ENCODE peak calls at places on chromosomes 11 and 22, in six cellular contexts. Q is body of pancreas, R is IMR-90, F is brain microvascular endothelial cell, V is HepG2, D is Peyer's patch. C is an unnamed sample.

GRCh38 chr11:61862714-61863547 is 28.4 kb downstream of the FADS3 start:
- DNase-seq in Q (no peak), R (no peak), F (no peak), V (no peak), D (no peak), C (no peak)

GRCh38 chr22:39226353-39226752 is 18.4 kb downstream of the PDGFB start:
- DNase-seq in Q (no peak), R (no peak), F (no peak), V (no peak), D (no peak), C (no peak)

GRCh38 chr11:13897606-13898276 is 64.8 kb upstream of the SPON1 start:
- DNase-seq in Q (no peak), R (no peak), F (no peak), V (no peak), D (no peak), C (no peak)

GRCh38 chr11:37320921-37321320 is 722.9 kb upstream of the RAG2 start:
- DNase-seq in Q (no peak), R (no peak), F (no peak), V (no peak), D (no peak), C (no peak)

GRCh38 chr11:45828996-45829395 is 18.3 kb upstream of the CRY2 start:
- DNase-seq in Q (no peak), R (no peak), F (no peak), V (no peak), D (no peak), C (no peak)

GRCh38 chr11:31641477-31642062 is 132.0 kb downstream of the ELP4 start:
- DNase-seq in Q (peak), R (peak), F (no peak), V (peak), D (no peak), C (peak)

GRCh38 chr11:73334244-73335203 is 26.4 kb downstream of the ARHGEF17 start:
- DNase-seq in Q (peak), R (peak), F (peak), V (peak), D (peak), C (no peak)

GRCh38 chr11:66853242-66854229 is 3.3 kb upstream of the LRFN4 start:
- DNase-seq in Q (no peak), R (no peak), F (no peak), V (no peak), D (no peak), C (no peak)

GRCh38 chr22:20429254-20430100 is 8.1 kb downstream of the SCARF2 start:
- DNase-seq in Q (peak), R (no peak), F (no peak), V (no peak), D (peak), C (no peak)

GRCh38 chr11:112610996-112611795 is 350.0 kb upstream of the NCAM1 start:
- DNase-seq in Q (no peak), R (no peak), F (no peak), V (no peak), D (no peak), C (no peak)

GRCh38 chr22:19123936-19124335 is 1.7 kb upstream of the DGCR2 start:
- DNase-seq in Q (no peak), R (no peak), F (no peak), V (no peak), D (no peak), C (no peak)

GRCh38 chr11:19631657-19632325 is 80.8 kb upstream of the NAV2 start:
- DNase-seq in Q (no peak), R (no peak), F (no peak), V (no peak), D (no peak), C (no peak)

GRCh38 chr11:13278620-13279486 is 1.3 kb downstream of the BMAL1 start:
- DNase-seq in Q (peak), R (no peak), F (no peak), V (no peak), D (no peak), C (no peak)

GRCh38 chr11:116600930-116601329 is 171.9 kb downstream of the BUD13 start:
- DNase-seq in Q (no peak), R (no peak), F (no peak), V (no peak), D (no peak), C (no peak)

GRCh38 chr11:81647374-81647773 is 1086.3 kb downstream of the FAM181B start:
- DNase-seq in Q (no peak), R (no peak), F (no peak), V (no peak), D (no peak), C (no peak)

GRCh38 chr11:58503361-58503856 is 4.5 kb downstream of the OR5B21 start:
- DNase-seq in Q (no peak), R (peak), F (no peak), V (no peak), D (no peak), C (no peak)

GRCh38 chr22:36595968-36596367 is 67.0 kb upstream of the EIF3D start:
- DNase-seq in Q (no peak), R (no peak), F (no peak), V (no peak), D (no peak), C (no peak)

GRCh38 chr22:23856721-23857605 is 712 bp upstream of the SLC2A11 start:
- DNase-seq in Q (peak), R (peak), F (no peak), V (peak), D (peak), C (peak)

GRCh38 chr11:125449586-125449985 is 46.5 kb downstream of the FEZ1 start:
- DNase-seq in Q (no peak), R (no peak), F (no peak), V (no peak), D (no peak), C (no peak)

GRCh38 chr11:17171342-17171741 is 36.4 kb downstream of the PIK3C2A start:
- DNase-seq in Q (no peak), R (peak), F (no peak), V (no peak), D (no peak), C (no peak)

GRCh38 chr11:124938206-124938765 is 2.4 kb upstream of the HEPACAM start:
- DNase-seq in Q (no peak), R (peak), F (no peak), V (peak), D (no peak), C (no peak)

GRCh38 chr11:63910605-63911195 is 6.3 kb downstream of the RCOR2 start:
- DNase-seq in Q (no peak), R (no peak), F (no peak), V (no peak), D (no peak), C (no peak)

GRCh38 chr11:26599421-26599820 is 27.4 kb upstream of the MUC15 start:
- DNase-seq in Q (no peak), R (no peak), F (peak), V (no peak), D (no peak), C (no peak)

GRCh38 chr11:133326332-133326731 is 206.0 kb downstream of the OPCML start:
- DNase-seq in Q (no peak), R (no peak), F (no peak), V (no peak), D (no peak), C (no peak)

GRCh38 chr11:66045177-66045639 is 3.8 kb downstream of the GAL3ST3 start:
- DNase-seq in Q (peak), R (peak), F (peak), V (peak), D (peak), C (peak)

GRCh38 chr22:22047776-22048175 is 65.2 kb upstream of the TOP3B start:
- DNase-seq in Q (no peak), R (no peak), F (no peak), V (no peak), D (no peak), C (no peak)

GRCh38 chr11:25981998-25982397 is 349.9 kb upstream of the ANO3 start:
- DNase-seq in Q (no peak), R (peak), F (peak), V (peak), D (no peak), C (no peak)

GRCh38 chr22:36912694-36913430 is 566 bp upstream of the CSF2RB start:
- DNase-seq in Q (no peak), R (no peak), F (no peak), V (no peak), D (no peak), C (no peak)

GRCh38 chr11:77604281-77604680 is 14.5 kb downstream of the AQP11 start:
- DNase-seq in Q (no peak), R (no peak), F (no peak), V (no peak), D (no peak), C (no peak)

GRCh38 chr11:77611921-77612320 is 22.2 kb downstream of the AQP11 start:
- DNase-seq in Q (no peak), R (no peak), F (no peak), V (no peak), D (no peak), C (no peak)

DNA sequence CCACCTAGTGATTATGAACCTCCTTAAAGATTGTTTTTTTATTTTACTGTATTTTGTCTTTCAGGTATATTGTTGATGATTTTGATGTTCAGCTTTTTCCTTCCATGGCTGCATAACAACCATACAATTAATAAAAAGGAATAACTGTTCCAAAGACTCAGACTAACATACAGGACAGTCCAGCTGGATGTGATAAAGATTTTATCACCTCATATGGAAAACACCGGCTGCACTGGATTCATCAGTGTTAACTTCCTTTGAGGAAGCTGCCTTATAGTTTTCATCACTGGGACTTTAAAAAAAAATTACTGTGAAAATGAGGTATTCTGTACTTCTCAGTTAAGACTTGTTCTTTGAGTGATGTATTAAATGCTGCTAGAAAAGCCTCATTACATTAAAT is 19.5 kb downstream of the AQP11 start:
- DNase-seq in Q (no peak), R (no peak), F (no peak), V (no peak), D (no peak), C (no peak)
- H3K27ac ChIP-seq in Q (no peak), R (no peak), F (no peak), V (no peak), D (no peak), C (no peak)

GRCh38 chr11:115501895-115502589 is 2.2 kb downstream of the CADM1 start:
- DNase-seq in Q (no peak), R (peak), F (no peak), V (peak), D (no peak), C (no peak)
- H3K27ac ChIP-seq in Q (no peak), R (no peak), F (no peak), V (peak), D (no peak), C (no peak)

GRCh38 chr22:45505991-45506743 is 3.5 kb downstream of the FBLN1 start:
- DNase-seq in Q (no peak), R (no peak), F (no peak), V (no peak), D (no peak), C (no peak)

GRCh38 chr22:45506961-45507360 is 4.3 kb downstream of the FBLN1 start:
- DNase-seq in Q (no peak), R (no peak), F (no peak), V (no peak), D (no peak), C (no peak)

GRCh38 chr22:45503816-45504702 is 1.4 kb downstream of the FBLN1 start:
- DNase-seq in Q (no peak), R (peak), F (peak), V (no peak), D (no peak), C (no peak)

GRCh38 chr22:45503071-45503815 is 560 bp downstream of the FBLN1 start:
- DNase-seq in Q (no peak), R (no peak), F (no peak), V (no peak), D (no peak), C (no peak)

GRCh38 chr22:45504703-45505341 is 2.1 kb downstream of the FBLN1 start:
- DNase-seq in Q (no peak), R (peak), F (no peak), V (no peak), D (no peak), C (no peak)
- H3K27ac ChIP-seq in Q (no peak), R (peak), F (peak), V (peak), D (peak), C (peak)

GRCh38 chr11:34299962-34300350 is 57.9 kb downstream of the ABTB2 start:
- DNase-seq in Q (no peak), R (no peak), F (no peak), V (no peak), D (no peak), C (no peak)
- H3K27ac ChIP-seq in Q (no peak), R (no peak), F (no peak), V (no peak), D (no peak), C (no peak)

GRCh38 chr11:120241277-120241676 is 1.3 kb downstream of the POU2F3 start:
- DNase-seq in Q (no peak), R (no peak), F (no peak), V (no peak), D (no peak), C (peak)
- H3K27ac ChIP-seq in Q (no peak), R (no peak), F (no peak), V (no peak), D (no peak), C (no peak)

DNA sequence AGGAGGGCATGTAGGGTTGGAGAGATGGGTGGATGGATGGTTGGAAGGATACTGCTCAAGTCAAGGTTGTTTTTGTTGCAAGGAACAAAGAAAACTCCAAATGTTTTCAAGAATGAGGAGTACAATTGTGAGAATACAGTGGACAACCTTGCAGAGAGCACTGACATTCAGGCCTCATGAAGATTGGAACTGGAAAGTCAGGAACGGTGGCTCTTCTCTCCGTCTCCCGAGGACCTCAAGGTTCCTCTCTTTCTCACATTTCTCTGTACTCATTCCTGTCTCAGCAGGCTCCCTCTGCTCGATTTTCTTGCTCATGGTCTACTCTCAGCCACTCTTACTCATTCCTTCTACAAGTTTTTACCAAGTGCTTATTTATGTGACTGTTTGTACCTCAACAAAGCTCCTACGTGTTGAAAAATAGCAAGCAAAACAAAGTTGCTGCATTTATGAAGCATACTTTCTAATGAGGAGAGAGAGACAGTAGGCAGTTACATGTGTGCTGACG is 97.6 kb downstream of the SWAP70 start:
- DNase-seq in Q (no peak), R (no peak), F (no peak), V (no peak), D (no peak), C (no peak)
- H3K27ac ChIP-seq in Q (no peak), R (peak), F (no peak), V (no peak), D (no peak), C (no peak)

GRCh38 chr11:8709002-8709672 is 26.5 kb downstream of the RPL27A start:
- DNase-seq in Q (peak), R (peak), F (no peak), V (no peak), D (peak), C (peak)
- H3K27ac ChIP-seq in Q (peak), R (peak), F (no peak), V (no peak), D (peak), C (peak)

DNA sequence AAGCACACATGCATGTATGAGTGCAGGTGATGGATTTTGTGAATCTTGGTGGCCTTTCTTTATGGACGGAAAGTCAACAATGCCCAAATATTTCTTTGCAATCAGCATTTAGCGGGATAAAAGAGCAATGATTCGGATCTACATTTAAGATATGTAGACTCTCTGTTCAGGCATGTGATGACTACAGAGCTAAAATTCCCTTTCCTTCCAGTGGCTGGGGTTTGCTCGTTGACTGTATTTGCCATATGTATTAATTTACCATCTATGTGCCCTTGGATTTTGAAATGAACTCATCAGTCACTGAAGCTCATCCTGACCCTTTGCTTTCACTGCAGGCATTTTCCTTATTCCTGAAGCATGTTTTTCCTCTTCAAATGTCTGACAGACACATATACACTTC is 13.6 kb downstream of the BLID start:
- DNase-seq in Q (no peak), R (peak), F (no peak), V (no peak), D (no peak), C (no peak)
- H3K27ac ChIP-seq in Q (no peak), R (peak), F (peak), V (no peak), D (no peak), C (peak)

GRCh38 chr22:27241430-27242110 is 560.0 kb downstream of the MN1 start:
- DNase-seq in Q (peak), R (no peak), F (no peak), V (no peak), D (no peak), C (no peak)

GRCh38 chr22:27237342-27237741 is 564.2 kb downstream of the MN1 start:
- DNase-seq in Q (no peak), R (no peak), F (no peak), V (no peak), D (no peak), C (no peak)

GRCh38 chr22:27239520-27239919 is 562.0 kb downstream of the MN1 start:
- DNase-seq in Q (no peak), R (no peak), F (no peak), V (no peak), D (no peak), C (no peak)

GRCh38 chr22:27240298-27240885 is 561.2 kb downstream of the MN1 start:
- DNase-seq in Q (peak), R (peak), F (no peak), V (no peak), D (no peak), C (no peak)

DNA sequence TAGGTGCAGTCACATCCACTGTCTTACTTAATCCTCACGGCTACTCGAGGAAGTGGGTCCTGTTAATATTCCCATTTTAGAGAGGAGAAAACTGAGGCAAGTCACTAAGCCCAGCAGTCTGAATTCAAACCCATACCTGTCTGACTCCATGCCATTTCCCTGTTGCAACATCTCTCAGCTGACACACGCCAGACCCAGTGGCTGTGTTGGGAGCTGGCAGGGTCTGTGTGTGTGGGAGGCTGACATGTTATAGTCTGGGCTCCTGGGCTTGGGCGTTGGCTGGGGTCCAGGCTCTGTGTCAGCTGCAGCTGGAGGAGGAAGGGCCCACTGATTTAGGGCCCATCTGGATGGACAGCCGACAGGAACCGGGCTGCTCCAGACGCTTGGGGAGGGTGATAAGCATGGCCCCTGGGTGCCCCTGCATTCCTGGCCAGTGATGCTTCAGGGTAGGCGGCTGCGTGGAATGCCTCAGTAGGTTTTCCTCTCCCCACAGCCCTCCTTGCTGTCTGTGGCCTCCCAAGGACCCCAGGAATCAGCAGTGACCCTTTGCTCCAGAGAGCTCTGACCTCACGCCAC is 562.5 kb downstream of the MN1 start:
- DNase-seq in Q (peak), R (peak), F (peak), V (no peak), D (no peak), C (no peak)
- H3K27ac ChIP-seq in Q (no peak), R (no peak), F (peak), V (no peak), D (no peak), C (no peak)